ENCODE peak calls at places on chromosomes 12 and 14, in ten cellular contexts. K is right lobe of liver, S is lower leg skin, U is GM23338, B is stomach, Z is sigmoid colon, D is mammary epithelial cell, G is AG04450, N is hepatocyte, C is HCT116. V is an unnamed sample.
A peak's percentile ranks its signal among the peaks of the same experiment; 100 is the strongest.

GRCh38 chr12:46269429-46270241 is 792 bp upstream of the SLC38A1 start:
- DNase-seq in K (peak; percentile 49), S (peak; percentile 86), U (peak; percentile 74), B (no peak), Z (no peak), D (peak; percentile 66), G (no peak), N (peak; percentile 69), C (no peak), V (no peak)

GRCh38 chr12:13033266-13033875 is 10.8 kb upstream of the FAM234B start:
- DNase-seq in K (no peak), S (no peak), U (no peak), B (no peak), Z (no peak), D (no peak), G (no peak), N (no peak), C (no peak), V (no peak)

GRCh38 chr12:122227341-122227740 is 1.5 kb upstream of the DIABLO start:
- DNase-seq in K (no peak), S (no peak), U (no peak), B (no peak), Z (no peak), D (no peak), G (no peak), N (no peak), C (no peak), V (no peak)

GRCh38 chr12:17301544-17301943 is 695.6 kb upstream of the LMO3 start:
- DNase-seq in K (no peak), S (no peak), U (peak; percentile 33), B (no peak), Z (no peak), D (no peak), G (no peak), N (no peak), C (no peak), V (peak; percentile 71)

GRCh38 chr12:132430838-132431826 is 58.8 kb upstream of the FBRSL1 start:
- DNase-seq in K (no peak), S (no peak), U (peak; percentile 46), B (no peak), Z (no peak), D (no peak), G (no peak), N (no peak), C (no peak), V (no peak)

GRCh38 chr12:101372431-101372830 is 35.1 kb downstream of the ARL1 start:
- DNase-seq in K (no peak), S (no peak), U (no peak), B (no peak), Z (no peak), D (no peak), G (no peak), N (no peak), C (no peak), V (no peak)

GRCh38 chr12:132807295-132808222 is 21.1 kb downstream of the GOLGA3 start:
- DNase-seq in K (no peak), S (no peak), U (peak; percentile 33), B (no peak), Z (no peak), D (no peak), G (no peak), N (no peak), C (no peak), V (no peak)

GRCh38 chr12:56718636-56719035 is 6.5 kb downstream of the NACA start:
- DNase-seq in K (peak; percentile 34), S (peak; percentile 15), U (no peak), B (no peak), Z (no peak), D (no peak), G (no peak), N (no peak), C (no peak), V (no peak)

GRCh38 chr12:107317751-107318553 is 224.6 kb upstream of the CRY1 start:
- DNase-seq in K (peak; percentile 81), S (peak; percentile 94), U (peak; percentile 97), B (peak; percentile 75), Z (no peak), D (peak; percentile 94), G (peak; percentile 74), N (peak; percentile 94), C (peak; percentile 78), V (no peak)
- TF ChIP-seq CTCF in K (peak; percentile 8), S (no peak), U (peak; percentile 66), B (no peak), Z (no peak), D (peak; percentile 15), G (peak; percentile 27), N (peak; percentile 32), C (peak; percentile 64), V (no peak)

GRCh38 chr14:31291210-31291609 is 83.6 kb upstream of the HECTD1 start:
- DNase-seq in K (no peak), S (no peak), U (no peak), B (no peak), Z (no peak), D (no peak), G (no peak), N (no peak), C (no peak), V (no peak)

GRCh38 chr14:31287294-31287972 is 79.8 kb upstream of the HECTD1 start:
- DNase-seq in K (no peak), S (no peak), U (no peak), B (no peak), Z (no peak), D (no peak), G (no peak), N (no peak), C (no peak), V (no peak)

GRCh38 chr14:31283568-31284252 is 76.1 kb upstream of the HECTD1 start:
- DNase-seq in K (no peak), S (no peak), U (no peak), B (no peak), Z (no peak), D (no peak), G (no peak), N (no peak), C (no peak), V (no peak)

GRCh38 chr14:31283153-31283552 is 75.6 kb upstream of the HECTD1 start:
- DNase-seq in K (no peak), S (no peak), U (no peak), B (no peak), Z (no peak), D (no peak), G (no peak), N (no peak), C (no peak), V (no peak)

DNA sequence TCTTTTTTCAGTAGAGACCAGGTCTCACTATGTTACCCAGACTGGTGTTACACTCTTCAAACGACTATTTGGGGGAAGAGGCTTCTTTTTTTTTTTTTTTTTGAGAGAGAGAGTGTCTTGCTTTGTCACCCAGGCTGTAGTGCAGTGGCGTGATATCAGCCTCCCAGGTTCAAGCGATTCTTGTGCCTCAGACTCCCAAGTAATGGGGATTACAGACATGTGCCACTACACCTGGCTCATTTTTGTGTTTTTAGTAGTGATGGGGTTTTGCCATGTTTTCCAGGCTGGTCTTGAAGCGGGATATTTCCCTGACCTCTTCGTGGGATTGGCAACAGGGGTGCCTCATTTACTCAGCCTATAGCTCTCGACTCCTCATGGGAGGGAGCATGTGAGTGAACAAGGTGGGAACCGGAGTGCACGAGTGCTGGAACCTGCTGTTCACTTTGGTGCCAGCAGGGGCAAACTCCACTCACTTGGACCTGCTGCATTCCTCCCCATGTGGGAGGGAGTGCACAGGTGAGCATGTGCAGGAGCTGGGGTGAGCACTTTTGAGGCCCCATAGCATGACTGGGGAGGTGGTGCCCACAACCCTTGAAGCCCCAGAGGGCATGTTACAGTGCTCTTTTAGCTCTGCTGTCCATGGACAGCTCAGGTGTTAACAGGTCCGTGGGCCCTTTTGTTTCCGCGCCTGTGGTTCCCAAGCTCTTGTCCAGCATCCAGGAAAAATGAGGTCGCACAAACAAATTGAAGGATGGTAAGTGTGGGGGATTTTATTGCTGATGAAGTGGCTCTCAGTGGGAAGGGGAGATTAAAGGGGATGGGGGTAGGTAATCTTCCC is 79.1 kb upstream of the HECTD1 start:
- DNase-seq in K (no peak), S (no peak), U (peak; percentile 57), B (no peak), Z (no peak), D (no peak), G (no peak), N (peak; percentile 37), C (peak; percentile 50), V (no peak)
- TF ChIP-seq CTCF in K (peak; percentile 28), S (no peak), U (peak; percentile 40), B (peak; percentile 22), Z (no peak), D (peak; percentile 45), G (peak; percentile 24), N (peak; percentile 25), C (peak; percentile 79), V (peak; percentile 46)

GRCh38 chr14:54472291-54472690 is 16.5 kb downstream of the GMFB start:
- DNase-seq in K (no peak), S (no peak), U (no peak), B (no peak), Z (no peak), D (no peak), G (no peak), N (no peak), C (no peak), V (no peak)

GRCh38 chr14:54474232-54474793 is 14.5 kb downstream of the GMFB start:
- DNase-seq in K (no peak), S (no peak), U (no peak), B (no peak), Z (no peak), D (no peak), G (no peak), N (no peak), C (no peak), V (no peak)

GRCh38 chr14:54467280-54467679 is 21.5 kb downstream of the GMFB start:
- DNase-seq in K (no peak), S (no peak), U (no peak), B (no peak), Z (no peak), D (no peak), G (no peak), N (no peak), C (no peak), V (no peak)

GRCh38 chr14:54471641-54472040 is 17.1 kb downstream of the GMFB start:
- DNase-seq in K (no peak), S (no peak), U (no peak), B (no peak), Z (no peak), D (no peak), G (no peak), N (no peak), C (no peak), V (no peak)

GRCh38 chr14:54470701-54471100 is 18.1 kb downstream of the GMFB start:
- DNase-seq in K (no peak), S (no peak), U (no peak), B (peak; percentile 49), Z (no peak), D (no peak), G (no peak), N (peak; percentile 32), C (no peak), V (no peak)
- TF ChIP-seq CTCF in K (no peak), S (no peak), U (no peak), B (no peak), Z (no peak), D (no peak), G (no peak), N (no peak), C (no peak), V (no peak)

DNA sequence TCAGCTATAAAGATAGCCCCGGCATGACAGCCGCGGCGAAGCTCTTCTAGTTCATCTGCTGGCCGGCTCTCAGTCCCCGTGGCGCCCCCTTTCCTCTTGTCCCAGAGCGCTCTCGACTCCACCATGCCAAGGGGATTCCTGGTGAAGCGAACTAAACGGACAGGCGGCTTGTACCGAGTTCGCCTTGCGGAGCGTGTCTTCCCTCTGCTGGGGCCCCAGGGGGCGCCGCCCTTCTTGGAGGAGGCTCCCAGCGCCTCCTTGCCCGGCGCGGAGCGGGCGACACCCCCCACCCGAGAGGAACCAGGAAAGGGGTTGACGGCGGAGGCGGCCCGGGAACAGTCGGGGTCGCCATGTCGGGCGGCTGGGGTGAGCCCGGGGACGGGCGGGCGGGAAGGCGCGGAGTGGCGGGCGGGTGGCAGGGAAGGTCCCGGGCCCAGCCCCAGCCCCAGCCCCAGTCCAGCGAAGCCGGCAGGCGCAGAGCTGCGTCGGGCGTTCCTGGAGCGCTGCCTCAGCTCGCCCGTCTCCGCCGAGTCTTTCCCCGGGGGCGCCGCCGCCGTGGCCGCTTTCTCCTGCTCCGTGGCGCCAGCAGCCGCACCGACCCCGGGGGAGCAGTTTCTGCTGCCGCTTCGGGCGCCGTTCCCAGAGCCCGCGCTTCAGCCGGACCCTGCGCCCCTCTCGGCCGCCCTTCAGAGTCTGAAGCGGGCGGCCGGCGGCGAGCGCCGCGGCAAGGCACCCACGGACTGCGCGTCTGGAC is at the start of gene INSM2:
- DNase-seq in K (no peak), S (peak; percentile 84), U (peak; percentile 18), B (no peak), Z (no peak), D (no peak), G (no peak), N (no peak), C (no peak), V (no peak)
- TF ChIP-seq CTCF in K (no peak), S (no peak), U (peak; percentile 28), B (no peak), Z (no peak), D (no peak), G (peak; percentile 4), N (peak; percentile 3), C (no peak), V (peak; percentile 11)